ENCODE peak calls at places on chromosomes 1 and 21, in four cellular contexts. Y is brain microvascular endothelial cell, E is tibial nerve, Z is uterus. J is an unnamed sample. For H3K27me3, the result is how much of the 10 kb centered on the place peaks cover.

GRCh38 chr1:211352985-211353515 is 26.4 kb downstream of the TRAF5 start:
- DNase-seq in Z (no peak), Y (no peak), E (no peak), J (no peak)

GRCh38 chr1:55140546-55140983 is 74.6 kb downstream of the USP24 start:
- DNase-seq in E (peak), Z (peak), Y (peak), J (peak)

GRCh38 chr1:183783896-183784637 is 20.9 kb upstream of the RGL1 start:
- DNase-seq in E (peak), Y (peak), Z (peak), J (peak)

GRCh38 chr1:165903672-165904071 is 76.3 kb downstream of the UCK2 start:
- DNase-seq in Z (no peak), Y (peak), E (no peak), J (no peak)

GRCh38 chr1:208534604-208534907 is 290.4 kb upstream of the PLXNA2 start:
- DNase-seq in Y (no peak), Z (no peak), E (no peak), J (no peak)

GRCh38 chr1:20058531-20058930 is 11.5 kb upstream of the PLA2G5 start:
- DNase-seq in Y (peak), E (no peak), Z (no peak), J (no peak)

GRCh38 chr1:50605186-50605875 is 182.1 kb upstream of the DMRTA2 start:
- DNase-seq in Y (peak), E (no peak), Z (no peak), J (no peak)

GRCh38 chr1:89842547-89843278 is 21.9 kb downstream of the LRRC8D start:
- DNase-seq in Y (peak), Z (peak), E (no peak), J (no peak)

GRCh38 chr21:46097826-46098286 is at the start of gene COL6A2:
- DNase-seq in Y (peak), Z (peak), E (peak), J (peak)

GRCh38 chr1:39626646-39627045 is 12.8 kb downstream of the HEYL start:
- DNase-seq in E (no peak), Y (no peak), Z (no peak), J (no peak)
- H3K27me3 ChIP-seq in E (under half), Y (under half), Z (under half), J (under half)

DNA sequence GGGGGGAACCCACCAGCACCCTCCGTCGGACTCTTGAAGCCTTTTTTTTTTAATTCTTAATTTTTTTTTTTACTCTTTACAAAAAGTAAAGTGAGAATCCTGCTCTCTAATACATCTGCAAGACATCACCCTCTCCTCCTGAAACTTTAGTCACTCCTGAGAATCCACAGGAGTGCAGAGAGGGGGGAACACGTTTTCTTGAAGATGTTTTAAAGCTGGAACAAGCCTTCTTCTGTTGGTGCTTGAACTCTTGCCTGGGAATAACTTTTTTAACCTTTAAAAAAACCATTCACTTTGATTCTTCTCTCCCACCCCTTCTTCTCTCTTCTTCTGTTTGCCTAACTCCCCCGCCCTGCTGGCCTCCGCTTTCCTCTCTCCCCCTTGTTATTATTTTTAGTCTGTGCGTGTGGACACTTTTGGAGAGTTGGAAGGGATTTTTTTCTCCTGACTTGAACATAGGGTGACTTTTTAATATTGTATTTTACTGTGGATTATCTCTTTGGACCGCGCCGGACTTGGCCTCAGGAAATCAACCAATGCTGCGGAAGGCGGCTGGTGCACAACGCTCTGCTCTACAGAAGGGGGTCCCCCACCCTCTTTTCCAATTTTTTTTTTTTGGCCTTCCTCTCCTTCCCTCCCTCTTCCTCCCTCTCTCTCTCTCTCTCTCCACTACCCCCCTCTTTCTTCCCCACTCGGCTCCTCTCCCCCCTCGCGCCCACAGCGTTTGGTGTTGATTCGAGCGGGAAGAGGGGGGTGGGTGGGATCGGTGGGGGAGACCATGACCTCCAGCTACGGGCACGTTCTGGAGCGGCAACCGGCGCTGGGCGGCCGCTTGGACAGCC is at the start of gene PRRX1:
- DNase-seq in Z (peak), Y (peak), E (no peak), J (no peak)
- H3K27ac ChIP-seq in Z (peak), Y (peak), E (peak), J (peak)

GRCh38 chr1:3155056-3155805 is 86.2 kb downstream of the PRDM16 start:
- DNase-seq in Y (no peak), Z (no peak), E (no peak), J (no peak)
- H3K27me3 ChIP-seq in Y (under half), Z (under half), E (under half), J (under half)

GRCh38 chr1:5729636-5730145 is 262.5 kb downstream of the NPHP4 start:
- DNase-seq in Z (no peak), Y (no peak), E (no peak), J (no peak)
- H3K27ac ChIP-seq in Z (no peak), Y (no peak), E (no peak), J (no peak)

DNA sequence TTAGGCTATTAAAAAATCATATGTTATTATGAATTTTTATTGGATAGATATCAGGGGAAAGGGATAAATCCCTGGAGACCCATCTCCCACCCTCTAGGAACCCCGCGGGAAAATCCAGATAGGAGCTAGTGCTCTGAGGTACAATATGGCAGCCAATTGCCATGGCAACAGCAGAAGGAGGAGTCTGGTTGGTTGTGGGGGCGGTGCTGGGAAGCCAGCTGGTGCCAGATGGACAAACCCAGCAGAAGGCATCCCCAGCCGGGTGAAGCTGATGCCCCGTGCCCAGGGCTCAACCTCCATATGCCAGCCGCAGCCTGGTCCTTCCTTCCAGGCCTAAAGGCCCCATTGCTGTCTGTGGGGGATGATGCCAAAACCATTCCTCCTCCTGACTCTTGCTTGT is 38.3 kb downstream of the RHBG start:
- DNase-seq in Y (no peak), Z (no peak), E (no peak), J (no peak)
- H3K27me3 ChIP-seq in Y (under half), Z (under half), E (half or more), J (half or more)

GRCh38 chr1:177311111-177311510 is 140.4 kb downstream of the BRINP2 start:
- DNase-seq in Y (no peak), Z (no peak), E (no peak), J (no peak)

GRCh38 chr1:177306981-177307380 is 136.2 kb downstream of the BRINP2 start:
- DNase-seq in E (no peak), Z (no peak), Y (no peak), J (no peak)

GRCh38 chr1:177307771-177308170 is 137.0 kb downstream of the BRINP2 start:
- DNase-seq in Z (no peak), E (no peak), Y (no peak), J (no peak)

GRCh38 chr1:177310326-177310725 is 139.6 kb downstream of the BRINP2 start:
- DNase-seq in Y (no peak), Z (no peak), E (no peak), J (no peak)

GRCh38 chr1:177309884-177310283 is 139.1 kb downstream of the BRINP2 start:
- DNase-seq in E (no peak), Z (no peak), Y (no peak), J (no peak)
- H3K27ac ChIP-seq in E (peak), Z (no peak), Y (no peak), J (no peak)

GRCh38 chr1:156885904-156886355 is 7.6 kb upstream of the PEAR1 start:
- DNase-seq in E (no peak), Z (no peak), Y (no peak), J (no peak)

GRCh38 chr1:156884560-156884959 is 9.0 kb upstream of the PEAR1 start:
- DNase-seq in Y (no peak), E (no peak), Z (no peak), J (no peak)

GRCh38 chr1:156886583-156887302 is 6.8 kb upstream of the PEAR1 start:
- DNase-seq in Y (no peak), E (no peak), Z (no peak), J (no peak)

GRCh38 chr1:156883919-156884318 is 9.6 kb upstream of the PEAR1 start:
- DNase-seq in Y (no peak), Z (no peak), E (no peak), J (no peak)

GRCh38 chr1:156885314-156885713 is 8.2 kb upstream of the PEAR1 start:
- DNase-seq in Y (no peak), Z (no peak), E (no peak), J (no peak)
- H3K27me3 ChIP-seq in Y (under half), Z (under half), E (under half), J (half or more)

GRCh38 chr1:181369416-181369815 is 113.9 kb upstream of the CACNA1E start:
- DNase-seq in Z (no peak), E (no peak), Y (no peak), J (no peak)
- H3K27ac ChIP-seq in Z (no peak), E (no peak), Y (no peak), J (no peak)

DNA sequence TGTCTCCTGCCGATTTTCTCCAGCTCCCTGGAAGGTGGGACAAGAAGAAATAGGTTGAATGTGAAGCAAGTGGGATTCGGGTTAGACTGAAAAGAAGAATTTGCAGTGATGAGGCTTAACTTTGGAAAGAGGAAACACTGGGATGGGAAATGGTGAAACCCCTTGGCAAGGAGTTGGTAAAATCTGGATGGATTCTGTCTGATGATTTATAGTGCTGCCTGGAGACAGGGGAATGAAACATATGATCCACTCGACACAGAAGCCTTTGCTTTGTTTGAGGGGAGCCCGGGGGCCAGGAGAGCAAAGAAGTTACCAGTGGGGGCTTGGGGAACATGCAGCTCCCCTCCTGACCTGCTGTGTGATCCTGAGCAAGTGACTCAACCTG is 67.2 kb downstream of the UBIAD1 start:
- DNase-seq in Z (no peak), E (no peak), Y (no peak), J (no peak)
- H3K27me3 ChIP-seq in Z (under half), E (half or more), Y (under half), J (half or more)